ENCODE peak calls at places on chromosome 1, in ten cellular contexts. I is mesendoderm, Z is Right ventricle myocardium superior, X is WTC11, K is GM23338, Y is tibial nerve, T is NCI-H1930, M is SK-N-MC, S is AML-193, H is LoVo. B is an unnamed sample.

GRCh38 chr1:226355679-226356583 is 47.0 kb upstream of the LIN9 start:
- DNase-seq in I (no peak), Z (peak), X (no peak), K (no peak), Y (no peak), T (no peak), M (no peak), S (no peak), H (no peak), B (no peak)

GRCh38 chr1:62144238-62144831 is 50.3 kb upstream of the L1TD1 start:
- DNase-seq in I (peak), Z (no peak), X (peak), K (peak), Y (no peak), T (peak), M (no peak), S (peak), H (peak), B (peak)

GRCh38 chr1:59151387-59151761 is 145.5 kb upstream of the FGGY start:
- DNase-seq in I (no peak), Z (no peak), X (no peak), K (no peak), Y (no peak), T (no peak), M (no peak), S (no peak), H (no peak), B (no peak)

GRCh38 chr1:206551985-206552325 is 44.6 kb downstream of the RASSF5 start:
- DNase-seq in I (no peak), Z (no peak), X (no peak), K (no peak), Y (no peak), T (no peak), M (no peak), S (no peak), H (no peak), B (no peak)

GRCh38 chr1:226863446-226863845 is 7.0 kb upstream of the PSEN2 start:
- DNase-seq in I (peak), Z (no peak), X (no peak), K (peak), Y (peak), T (no peak), M (no peak), S (no peak), H (peak), B (no peak)

GRCh38 chr1:201503397-201504176 is 3.3 kb downstream of the CSRP1 start:
- DNase-seq in I (peak), Z (no peak), X (peak), K (peak), Y (no peak), T (no peak), M (no peak), S (no peak), H (no peak), B (no peak)

GRCh38 chr1:206693029-206693428 is 8.3 kb downstream of the MAPKAPK2 start:
- DNase-seq in I (no peak), Z (peak), X (no peak), K (no peak), Y (no peak), T (no peak), M (no peak), S (no peak), H (no peak), B (no peak)

GRCh38 chr1:183804916-183805734 is at the start of gene RGL1:
- DNase-seq in I (peak), Z (peak), X (peak), K (peak), Y (peak), T (peak), M (no peak), S (no peak), H (no peak), B (peak)

GRCh38 chr1:6635910-6636760 is 11.5 kb downstream of the THAP3 start:
- DNase-seq in I (no peak), Z (peak), X (no peak), K (no peak), Y (no peak), T (no peak), M (no peak), S (no peak), H (no peak), B (no peak)

GRCh38 chr1:53398585-53399365 is 60.4 kb upstream of the DMRTB1 start:
- DNase-seq in I (no peak), Z (no peak), X (no peak), K (no peak), Y (no peak), T (no peak), M (no peak), S (no peak), H (no peak), B (no peak)

B was measured in hippocampal formation.